ENCODE peak calls at places on chromosome 17, in eight cellular contexts. One of them, this sample, is unnamed.

GRCh38 chr17:62995377-62995885 is 29.4 kb downstream of the TANC2 start:
- DNase-seq in GM20000: peak
- DNase-seq in omental fat pad: no peak
- DNase-seq in AG04450: no peak
- DNase-seq in lung: no peak
- DNase-seq in colonic mucosa: no peak
- DNase-seq in mesothelial cell of epicardium: no peak
- DNase-seq in left ventricle myocardium inferior: no peak
- DNase-seq in this sample: peak

GRCh38 chr17:81517339-81518112 is 4.9 kb upstream of the ACTG1 start:
- DNase-seq in GM20000: peak
- DNase-seq in omental fat pad: no peak
- DNase-seq in AG04450: no peak
- DNase-seq in lung: no peak
- DNase-seq in colonic mucosa: peak
- DNase-seq in mesothelial cell of epicardium: no peak
- DNase-seq in left ventricle myocardium inferior: no peak
- DNase-seq in this sample: peak

GRCh38 chr17:12590417-12590816 is 75.3 kb upstream of the MYOCD start:
- DNase-seq in GM20000: no peak
- DNase-seq in omental fat pad: no peak
- DNase-seq in AG04450: no peak
- DNase-seq in lung: no peak
- DNase-seq in colonic mucosa: no peak
- DNase-seq in mesothelial cell of epicardium: no peak
- DNase-seq in left ventricle myocardium inferior: no peak
- DNase-seq in this sample: no peak

GRCh38 chr17:32483451-32484019 is 3.3 kb upstream of the CDK5R1 start:
- DNase-seq in GM20000: peak
- DNase-seq in omental fat pad: no peak
- DNase-seq in AG04450: no peak
- DNase-seq in lung: no peak
- DNase-seq in colonic mucosa: peak
- DNase-seq in mesothelial cell of epicardium: no peak
- DNase-seq in left ventricle myocardium inferior: peak
- DNase-seq in this sample: peak

GRCh38 chr17:81378941-81379511 is 16.2 kb upstream of the BAHCC1 start:
- DNase-seq in GM20000: no peak
- DNase-seq in omental fat pad: no peak
- DNase-seq in AG04450: no peak
- DNase-seq in lung: no peak
- DNase-seq in colonic mucosa: no peak
- DNase-seq in mesothelial cell of epicardium: no peak
- DNase-seq in left ventricle myocardium inferior: no peak
- DNase-seq in this sample: no peak

GRCh38 chr17:82548681-82549303 is 29.3 kb downstream of the FOXK2 start:
- DNase-seq in GM20000: no peak
- DNase-seq in omental fat pad: no peak
- DNase-seq in AG04450: no peak
- DNase-seq in lung: peak
- DNase-seq in colonic mucosa: peak
- DNase-seq in mesothelial cell of epicardium: no peak
- DNase-seq in left ventricle myocardium inferior: peak
- DNase-seq in this sample: peak

GRCh38 chr17:68533887-68534700 is 21.9 kb downstream of the PRKAR1A start:
- DNase-seq in GM20000: no peak
- DNase-seq in omental fat pad: no peak
- DNase-seq in AG04450: no peak
- DNase-seq in lung: no peak
- DNase-seq in colonic mucosa: no peak
- DNase-seq in mesothelial cell of epicardium: no peak
- DNase-seq in left ventricle myocardium inferior: no peak
- DNase-seq in this sample: no peak

GRCh38 chr17:42049834-42050359 is 504 bp downstream of the C17orf113 start:
- DNase-seq in GM20000: no peak
- DNase-seq in omental fat pad: no peak
- DNase-seq in AG04450: no peak
- DNase-seq in lung: no peak
- DNase-seq in colonic mucosa: peak
- DNase-seq in mesothelial cell of epicardium: no peak
- DNase-seq in left ventricle myocardium inferior: no peak
- DNase-seq in this sample: no peak

GRCh38 chr17:65783845-65784334 is 222.4 kb upstream of the AXIN2 start:
- DNase-seq in GM20000: no peak
- DNase-seq in omental fat pad: no peak
- DNase-seq in AG04450: peak
- DNase-seq in lung: no peak
- DNase-seq in colonic mucosa: peak
- DNase-seq in mesothelial cell of epicardium: no peak
- DNase-seq in left ventricle myocardium inferior: no peak
- DNase-seq in this sample: no peak

GRCh38 chr17:80855968-80856862 is 135.4 kb upstream of the CHMP6 start:
- DNase-seq in GM20000: peak
- DNase-seq in omental fat pad: peak
- DNase-seq in AG04450: peak
- DNase-seq in lung: no peak
- DNase-seq in colonic mucosa: no peak
- DNase-seq in mesothelial cell of epicardium: no peak
- DNase-seq in left ventricle myocardium inferior: no peak
- DNase-seq in this sample: peak

GRCh38 chr17:77693776-77694175 is 264.7 kb upstream of the TNRC6C start:
- DNase-seq in GM20000: no peak
- DNase-seq in omental fat pad: no peak
- DNase-seq in AG04450: no peak
- DNase-seq in lung: no peak
- DNase-seq in colonic mucosa: no peak
- DNase-seq in mesothelial cell of epicardium: no peak
- DNase-seq in left ventricle myocardium inferior: no peak
- DNase-seq in this sample: no peak

GRCh38 chr17:29929006-29929543 is 953 bp downstream of the SSH2 start:
- DNase-seq in GM20000: no peak
- DNase-seq in omental fat pad: no peak
- DNase-seq in AG04450: no peak
- DNase-seq in lung: peak
- DNase-seq in colonic mucosa: peak
- DNase-seq in mesothelial cell of epicardium: no peak
- DNase-seq in left ventricle myocardium inferior: no peak
- DNase-seq in this sample: peak

GRCh38 chr17:67281736-67282135 is 36.7 kb upstream of the HELZ start:
- DNase-seq in GM20000: no peak
- DNase-seq in omental fat pad: no peak
- DNase-seq in AG04450: no peak
- DNase-seq in lung: no peak
- DNase-seq in colonic mucosa: no peak
- DNase-seq in mesothelial cell of epicardium: no peak
- DNase-seq in left ventricle myocardium inferior: no peak
- DNase-seq in this sample: no peak

DNA sequence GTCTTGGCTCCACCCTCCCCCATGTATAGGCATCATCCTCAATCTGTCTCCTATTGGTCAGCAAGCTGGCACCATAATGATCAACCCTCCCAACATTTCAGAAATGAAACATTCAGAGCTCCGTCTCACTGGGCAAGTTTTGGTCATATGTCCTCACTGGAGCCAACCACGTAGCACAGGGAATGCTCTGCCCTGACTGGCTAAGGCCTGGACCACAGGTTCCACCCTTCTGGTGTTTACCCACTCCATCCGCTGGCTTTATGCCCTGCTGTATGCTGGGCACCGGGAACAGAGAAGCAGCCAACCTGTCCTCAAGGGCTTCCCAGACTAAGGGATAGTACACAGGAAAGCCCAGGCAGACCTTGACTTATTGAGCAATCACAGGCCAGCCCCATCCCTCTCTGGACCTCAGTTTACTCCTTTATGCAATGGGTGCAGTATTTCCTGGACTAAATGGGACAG is 20.5 kb downstream of the MYO15A start:
- DNase-seq in GM20000: no peak
- DNase-seq in omental fat pad: no peak
- DNase-seq in AG04450: peak
- DNase-seq in lung: peak
- DNase-seq in colonic mucosa: peak
- DNase-seq in mesothelial cell of epicardium: no peak
- DNase-seq in left ventricle myocardium inferior: no peak
- DNase-seq in this sample: no peak
- TF ChIP-seq CTCF in GM20000: no peak
- TF ChIP-seq CTCF in omental fat pad: no peak
- TF ChIP-seq CTCF in AG04450: no peak
- TF ChIP-seq CTCF in lung: no peak
- TF ChIP-seq CTCF in colonic mucosa: no peak
- TF ChIP-seq CTCF in mesothelial cell of epicardium: no peak
- TF ChIP-seq CTCF in left ventricle myocardium inferior: no peak
- TF ChIP-seq CTCF in this sample: no peak

GRCh38 chr17:27870345-27870744 is 22.8 kb downstream of the LYRM9 start:
- DNase-seq in GM20000: no peak
- DNase-seq in omental fat pad: no peak
- DNase-seq in AG04450: no peak
- DNase-seq in lung: no peak
- DNase-seq in colonic mucosa: no peak
- DNase-seq in mesothelial cell of epicardium: no peak
- DNase-seq in left ventricle myocardium inferior: no peak
- DNase-seq in this sample: no peak

GRCh38 chr17:27873211-27873610 is 20.0 kb downstream of the LYRM9 start:
- DNase-seq in GM20000: no peak
- DNase-seq in omental fat pad: no peak
- DNase-seq in AG04450: no peak
- DNase-seq in lung: no peak
- DNase-seq in colonic mucosa: no peak
- DNase-seq in mesothelial cell of epicardium: no peak
- DNase-seq in left ventricle myocardium inferior: no peak
- DNase-seq in this sample: no peak

GRCh38 chr17:27871407-27871806 is 21.8 kb downstream of the LYRM9 start:
- DNase-seq in GM20000: no peak
- DNase-seq in omental fat pad: no peak
- DNase-seq in AG04450: no peak
- DNase-seq in lung: no peak
- DNase-seq in colonic mucosa: peak
- DNase-seq in mesothelial cell of epicardium: no peak
- DNase-seq in left ventricle myocardium inferior: no peak
- DNase-seq in this sample: no peak

GRCh38 chr17:27872776-27873175 is 20.4 kb downstream of the LYRM9 start:
- DNase-seq in GM20000: no peak
- DNase-seq in omental fat pad: no peak
- DNase-seq in AG04450: no peak
- DNase-seq in lung: no peak
- DNase-seq in colonic mucosa: no peak
- DNase-seq in mesothelial cell of epicardium: no peak
- DNase-seq in left ventricle myocardium inferior: no peak
- DNase-seq in this sample: no peak

DNA sequence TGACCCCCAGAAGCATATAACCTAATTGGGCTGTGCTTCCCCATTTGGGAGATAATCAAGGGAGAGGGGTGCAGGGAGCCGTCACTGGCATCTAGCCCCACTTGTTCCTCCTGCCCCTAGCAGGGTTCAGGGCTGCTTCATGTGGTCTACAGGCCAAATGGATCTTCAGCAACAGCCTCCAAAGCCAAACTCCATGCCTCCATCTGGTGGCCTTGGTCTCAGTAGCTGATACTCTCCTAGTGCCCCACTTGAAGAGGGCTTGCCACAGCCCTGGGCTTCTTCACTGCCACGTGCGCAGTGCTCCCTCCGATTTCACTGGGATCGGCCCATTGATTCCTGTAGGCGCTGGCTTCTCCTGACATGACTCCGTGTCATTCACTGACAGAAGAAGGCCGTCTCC is 24.6 kb downstream of the LYRM9 start:
- DNase-seq in GM20000: no peak
- DNase-seq in omental fat pad: no peak
- DNase-seq in AG04450: no peak
- DNase-seq in lung: no peak
- DNase-seq in colonic mucosa: no peak
- DNase-seq in mesothelial cell of epicardium: no peak
- DNase-seq in left ventricle myocardium inferior: no peak
- DNase-seq in this sample: no peak
- TF ChIP-seq CTCF in GM20000: no peak
- TF ChIP-seq CTCF in omental fat pad: no peak
- TF ChIP-seq CTCF in AG04450: no peak
- TF ChIP-seq CTCF in lung: no peak
- TF ChIP-seq CTCF in colonic mucosa: no peak
- TF ChIP-seq CTCF in mesothelial cell of epicardium: no peak
- TF ChIP-seq CTCF in left ventricle myocardium inferior: no peak
- TF ChIP-seq CTCF in this sample: no peak

GRCh38 chr17:7780736-7781135 is 53.3 kb upstream of the KDM6B start:
- DNase-seq in GM20000: no peak
- DNase-seq in omental fat pad: no peak
- DNase-seq in AG04450: no peak
- DNase-seq in lung: no peak
- DNase-seq in colonic mucosa: no peak
- DNase-seq in mesothelial cell of epicardium: no peak
- DNase-seq in left ventricle myocardium inferior: no peak
- DNase-seq in this sample: no peak

GRCh38 chr17:7777017-7777416 is 57.0 kb upstream of the KDM6B start:
- DNase-seq in GM20000: no peak
- DNase-seq in omental fat pad: no peak
- DNase-seq in AG04450: no peak
- DNase-seq in lung: no peak
- DNase-seq in colonic mucosa: no peak
- DNase-seq in mesothelial cell of epicardium: no peak
- DNase-seq in left ventricle myocardium inferior: no peak
- DNase-seq in this sample: no peak

GRCh38 chr17:7786866-7787265 is 47.2 kb upstream of the KDM6B start:
- DNase-seq in GM20000: no peak
- DNase-seq in omental fat pad: no peak
- DNase-seq in AG04450: no peak
- DNase-seq in lung: no peak
- DNase-seq in colonic mucosa: no peak
- DNase-seq in mesothelial cell of epicardium: no peak
- DNase-seq in left ventricle myocardium inferior: no peak
- DNase-seq in this sample: no peak

GRCh38 chr17:7781467-7781866 is 52.5 kb upstream of the KDM6B start:
- DNase-seq in GM20000: peak
- DNase-seq in omental fat pad: no peak
- DNase-seq in AG04450: no peak
- DNase-seq in lung: peak
- DNase-seq in colonic mucosa: no peak
- DNase-seq in mesothelial cell of epicardium: no peak
- DNase-seq in left ventricle myocardium inferior: no peak
- DNase-seq in this sample: no peak

GRCh38 chr17:7782237-7782636 is 51.8 kb upstream of the KDM6B start:
- DNase-seq in GM20000: no peak
- DNase-seq in omental fat pad: no peak
- DNase-seq in AG04450: peak
- DNase-seq in lung: no peak
- DNase-seq in colonic mucosa: no peak
- DNase-seq in mesothelial cell of epicardium: no peak
- DNase-seq in left ventricle myocardium inferior: no peak
- DNase-seq in this sample: no peak
- TF ChIP-seq CTCF in GM20000: no peak
- TF ChIP-seq CTCF in omental fat pad: no peak
- TF ChIP-seq CTCF in AG04450: peak
- TF ChIP-seq CTCF in lung: no peak
- TF ChIP-seq CTCF in colonic mucosa: no peak
- TF ChIP-seq CTCF in mesothelial cell of epicardium: no peak
- TF ChIP-seq CTCF in left ventricle myocardium inferior: no peak
- TF ChIP-seq CTCF in this sample: no peak

GRCh38 chr17:79186406-79186805 is 111.8 kb downstream of the ENGASE start:
- DNase-seq in GM20000: no peak
- DNase-seq in omental fat pad: no peak
- DNase-seq in AG04450: no peak
- DNase-seq in lung: no peak
- DNase-seq in colonic mucosa: no peak
- DNase-seq in mesothelial cell of epicardium: no peak
- DNase-seq in left ventricle myocardium inferior: no peak
- DNase-seq in this sample: no peak
- TF ChIP-seq CTCF in GM20000: no peak
- TF ChIP-seq CTCF in omental fat pad: no peak
- TF ChIP-seq CTCF in AG04450: no peak
- TF ChIP-seq CTCF in lung: no peak
- TF ChIP-seq CTCF in colonic mucosa: no peak
- TF ChIP-seq CTCF in mesothelial cell of epicardium: no peak
- TF ChIP-seq CTCF in left ventricle myocardium inferior: no peak
- TF ChIP-seq CTCF in this sample: no peak

This sample was measured in activated CD8-positive, alpha-beta T cell treated with anti-CD3 and anti-CD28 coated beads for 36 hours.